ENCODE peak calls at places on chromosome 13, in four cellular contexts. W, N, J and A are unnamed samples.

GRCh38 chr13:49579501-49579900 is 5.9 kb downstream of the RCBTB1 start:
- DNase-seq in W (no peak), N (no peak), J (no peak), A (no peak)

GRCh38 chr13:48126944-48127814 is 32.3 kb upstream of the MED4 start:
- DNase-seq in W (peak; percentile 63), N (peak; percentile 47), J (peak; percentile 56), A (peak; percentile 60)

GRCh38 chr13:42083138-42083770 is 34.8 kb downstream of the DGKH start:
- DNase-seq in W (no peak), N (no peak), J (no peak), A (no peak)

GRCh38 chr13:53151692-53152421 is 123.2 kb downstream of the OLFM4 start:
- DNase-seq in W (peak; percentile 43), N (peak; percentile 32), J (peak; percentile 50), A (peak; percentile 69)

GRCh38 chr13:34748078-34748477 is 194.0 kb upstream of the NBEA start:
- DNase-seq in W (no peak), N (no peak), J (no peak), A (no peak)

GRCh38 chr13:75785130-75785529 is 149.0 kb downstream of the LMO7 start:
- DNase-seq in W (no peak), N (no peak), J (no peak), A (no peak)

GRCh38 chr13:51333826-51334225 is 5.7 kb upstream of the SERPINE3 start:
- DNase-seq in W (no peak), N (no peak), J (no peak), A (no peak)

GRCh38 chr13:99085139-99085845 is 107.4 kb upstream of the DOCK9 start:
- DNase-seq in W (no peak), N (no peak), J (peak; percentile 23), A (no peak)

GRCh38 chr13:110448230-110448629 is 113.3 kb downstream of the RAB20 start:
- DNase-seq in W (no peak), N (no peak), J (no peak), A (no peak)

GRCh38 chr13:102495663-102496062 is 93.8 kb upstream of the FGF14 start:
- DNase-seq in W (no peak), N (no peak), J (no peak), A (no peak)

GRCh38 chr13:43261018-43261417 is 237.6 kb downstream of the DNAJC15 start:
- DNase-seq in W (no peak), N (no peak), J (no peak), A (no peak)

DNA sequence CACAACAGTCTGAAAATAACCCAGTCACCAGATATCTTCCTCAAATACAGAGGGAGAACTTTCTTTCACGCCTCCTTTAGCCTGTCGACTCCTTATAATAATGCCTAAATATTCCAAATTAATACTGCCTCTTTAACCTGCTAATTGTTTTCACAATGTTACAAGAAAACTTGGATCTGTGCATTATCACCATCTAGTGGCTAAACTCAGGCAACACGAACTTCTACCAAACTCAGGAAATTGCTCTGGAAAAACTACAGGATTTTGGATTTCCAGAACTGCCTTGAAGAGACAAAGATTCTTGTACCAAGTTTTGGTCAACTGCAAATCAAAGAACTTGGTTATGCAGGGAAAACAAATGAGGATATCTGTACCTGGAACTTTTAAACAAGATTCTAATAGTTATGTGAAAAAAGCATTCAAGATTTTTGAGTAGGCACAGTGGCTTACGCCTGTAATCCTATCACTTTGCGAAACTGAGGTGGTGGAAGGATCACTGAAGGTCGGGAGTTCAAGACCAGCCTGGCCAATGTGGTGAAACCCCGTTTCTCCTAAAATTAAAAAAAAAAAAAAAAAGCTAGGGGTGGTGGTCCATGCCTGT is 10.8 kb downstream of the CLN5 start:
- DNase-seq in W (peak; percentile 23), N (no peak), J (no peak), A (peak; percentile 68)
- TF ChIP-seq FOXK2 in W (no peak), N (no peak), J (no peak), A (no peak)

DNA sequence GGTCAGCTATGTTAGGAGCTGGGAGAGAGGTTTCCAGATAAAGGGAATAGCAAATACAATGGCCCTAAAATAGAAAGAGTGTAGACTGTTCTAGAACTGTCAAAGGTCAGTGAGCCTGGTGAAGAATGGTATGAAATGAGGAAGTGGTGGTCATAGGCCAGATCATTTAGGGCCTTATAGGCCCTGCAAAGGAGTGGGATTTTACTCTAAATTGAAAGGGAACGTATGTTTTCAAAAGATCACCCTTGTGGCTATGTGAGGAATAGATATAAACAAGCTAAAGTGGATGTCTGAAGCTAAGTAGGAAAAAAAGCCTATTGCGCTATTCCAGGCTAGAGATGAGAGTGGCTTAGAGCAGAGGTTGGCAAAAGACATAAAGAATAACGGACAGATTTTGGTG is 70.7 kb upstream of the TDRD3 start:
- DNase-seq in W (peak; percentile 0), N (no peak), J (no peak), A (no peak)
- TF ChIP-seq TARDBP in W (no peak), N (no peak), J (no peak), A (no peak)

GRCh38 chr13:94994506-94994905 is 282.2 kb upstream of the SOX21 start:
- DNase-seq in W (no peak), N (no peak), J (no peak), A (no peak)
- TF ChIP-seq FOXK2 in W (no peak), N (no peak), J (no peak), A (no peak)

DNA sequence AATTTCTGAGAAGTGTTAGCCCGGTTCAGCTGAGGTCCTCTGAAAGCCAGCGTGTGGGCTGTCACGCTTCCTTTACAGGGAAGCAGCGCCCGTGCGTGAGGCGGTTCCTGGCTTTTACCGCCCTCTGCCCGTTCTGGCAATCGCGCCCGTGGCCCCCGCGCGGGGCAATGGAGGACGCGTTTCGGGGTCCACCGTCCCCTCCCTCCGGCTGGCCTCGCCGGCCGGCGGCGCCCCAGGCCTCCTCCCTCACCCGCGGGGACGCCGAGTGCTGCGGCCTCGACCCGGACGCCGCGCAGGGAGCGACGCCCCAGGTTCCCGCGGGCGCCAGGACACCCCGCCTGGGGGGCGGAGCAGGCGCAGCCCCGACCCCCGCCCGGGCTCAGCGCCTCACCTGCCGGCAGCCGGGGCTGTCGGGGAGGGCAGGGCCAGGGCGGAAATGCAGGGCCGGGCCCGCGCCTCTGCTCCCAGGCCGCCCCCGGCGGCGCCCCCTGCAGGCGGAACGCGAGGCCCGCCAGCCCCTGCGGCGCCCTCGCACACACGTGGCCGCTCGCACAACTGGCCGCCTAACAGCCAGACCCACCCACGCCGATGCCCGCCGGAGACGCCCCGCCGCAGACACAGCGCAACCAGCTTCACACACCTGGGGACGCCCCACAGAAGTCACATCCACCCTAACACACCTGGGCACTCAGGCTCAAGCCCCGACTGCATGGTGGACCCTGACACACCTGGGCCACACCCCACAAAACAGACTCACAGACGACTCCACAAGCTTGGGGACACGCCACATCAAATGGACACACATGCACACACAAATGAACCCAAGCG is at the start of gene GGACT:
- DNase-seq in W (peak; percentile 37), N (peak; percentile 13), J (peak; percentile 91), A (peak; percentile 85)
- TF ChIP-seq TARDBP in W (no peak), N (no peak), J (no peak), A (no peak)

GRCh38 chr13:37642201-37642600 is 43.6 kb upstream of the POSTN start:
- DNase-seq in W (no peak), N (no peak), J (no peak), A (no peak)

GRCh38 chr13:37640499-37640898 is 41.9 kb upstream of the POSTN start:
- DNase-seq in W (no peak), N (no peak), J (no peak), A (peak; percentile 41)

DNA sequence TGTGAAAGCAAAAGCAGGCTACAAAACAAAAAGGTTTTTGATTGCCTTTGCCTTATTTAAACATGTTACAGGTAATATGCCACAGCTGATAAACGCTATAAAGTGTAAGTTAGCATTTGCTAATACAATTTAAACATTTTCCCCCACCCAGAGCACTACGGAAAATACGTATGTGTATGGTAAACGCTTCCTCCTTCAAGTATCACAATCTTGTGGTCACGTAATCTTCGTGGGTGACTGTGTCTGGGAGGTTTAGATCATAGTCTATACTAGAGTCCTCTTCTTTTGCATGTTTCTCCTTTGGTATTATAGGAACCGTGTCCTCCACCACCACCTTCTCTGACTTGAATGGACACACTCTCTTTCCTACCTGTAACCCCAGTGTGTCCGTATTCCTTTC is 38.1 kb upstream of the POSTN start:
- DNase-seq in W (no peak), N (no peak), J (no peak), A (no peak)
- TF ChIP-seq FOXK2 in W (no peak), N (no peak), J (no peak), A (no peak)

DNA sequence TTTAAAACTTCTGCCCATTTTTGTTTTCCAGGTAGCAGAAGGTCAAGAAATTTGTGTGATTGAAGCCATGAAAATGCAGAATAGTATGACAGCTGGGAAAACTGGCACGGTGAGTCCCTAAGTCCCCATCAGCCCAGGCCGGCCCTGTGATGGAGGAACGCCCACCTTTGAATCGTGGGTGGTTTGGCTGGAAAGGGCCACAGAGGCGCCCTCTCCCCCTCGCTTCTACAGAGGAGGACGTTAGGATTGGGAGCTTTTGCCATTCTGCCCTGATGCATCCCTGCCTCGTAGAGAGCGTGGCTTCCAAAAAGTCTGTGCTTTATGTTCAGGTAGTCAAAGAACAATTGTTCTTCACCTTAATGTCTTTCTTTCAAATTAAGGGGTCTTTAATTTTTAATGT is 60.9 kb downstream of the GGACT start:
- DNase-seq in W (no peak), N (no peak), J (no peak), A (no peak)
- TF ChIP-seq TARDBP in W (no peak), N (no peak), J (no peak), A (no peak)